ENCODE peak calls at places on chromosomes 4 and X, in eight cellular contexts. R, S, U, D, E, C, Z and X are unnamed samples. For H3K4me1, the result is how much of the 10 kb centered on the place peaks cover.

GRCh38 chrX:119698835-119699234 is 5.9 kb upstream of the SEPTIN6 start:
- DNase-seq in R (peak), S (no peak), U (peak), D (peak), E (no peak), C (no peak), Z (peak), X (no peak)

GRCh38 chrX:3811331-3812311 is 98.2 kb upstream of the PRKX start:
- DNase-seq in R (peak), S (peak), U (no peak), D (peak), E (no peak), C (no peak), Z (peak), X (no peak)

GRCh38 chrX:46547857-46548256 is 2.6 kb upstream of the ZNF674 start:
- DNase-seq in R (no peak), S (no peak), U (peak), D (no peak), E (no peak), C (no peak), Z (no peak), X (no peak)

GRCh38 chr4:188295899-188296298 is 156.7 kb downstream of the TRIML1 start:
- DNase-seq in R (no peak), S (no peak), U (no peak), D (no peak), E (no peak), C (no peak), Z (no peak), X (no peak)

GRCh38 chr4:53116959-53117358 is 248.9 kb downstream of the SCFD2 start:
- DNase-seq in R (no peak), S (no peak), U (no peak), D (no peak), E (no peak), C (no peak), Z (peak), X (no peak)

GRCh38 chrX:124373348-124373747 is 27.0 kb downstream of the SH2D1A start:
- DNase-seq in R (no peak), S (no peak), U (no peak), D (peak), E (no peak), C (no peak), Z (no peak), X (no peak)

GRCh38 chrX:45710081-45710801 is 509.6 kb upstream of the DIPK2B start:
- DNase-seq in R (no peak), S (no peak), U (peak), D (no peak), E (no peak), C (no peak), Z (no peak), X (no peak)

GRCh38 chr4:74531952-74532794 is 87.2 kb downstream of the AREG start:
- DNase-seq in R (no peak), S (no peak), U (peak), D (peak), E (no peak), C (no peak), Z (peak), X (no peak)

GRCh38 chrX:110021180-110022022 is 18.5 kb downstream of the TMEM164 start:
- DNase-seq in R (no peak), S (no peak), U (peak), D (no peak), E (peak), C (no peak), Z (no peak), X (no peak)

GRCh38 chr4:56976878-56977320 is 507 bp downstream of the NOA1 start:
- DNase-seq in R (peak), S (no peak), U (peak), D (peak), E (no peak), C (peak), Z (peak), X (peak)

GRCh38 chr4:2289311-2289954 is 27.5 kb upstream of the MXD4 start:
- DNase-seq in R (no peak), S (peak), U (no peak), D (no peak), E (no peak), C (peak), Z (peak), X (no peak)

GRCh38 chr4:145298885-145299284 is 118.5 kb upstream of the OTUD4 start:
- DNase-seq in R (no peak), S (no peak), U (peak), D (no peak), E (no peak), C (no peak), Z (no peak), X (no peak)

GRCh38 chr4:112523764-112524505 is 8.0 kb upstream of the NEUROG2 start:
- DNase-seq in R (peak), S (no peak), U (no peak), D (peak), E (peak), C (no peak), Z (peak), X (no peak)

GRCh38 chrX:119887721-119888425 is 7.8 kb upstream of the AKAP14 start:
- DNase-seq in R (peak), S (peak), U (peak), D (peak), E (peak), C (peak), Z (peak), X (no peak)

GRCh38 chr4:102344520-102344954 is 745 bp downstream of the SLC39A8 start:
- DNase-seq in R (peak), S (no peak), U (peak), D (peak), E (peak), C (peak), Z (peak), X (peak)

GRCh38 chr4:37516057-37516775 is 170.0 kb downstream of the RELL1 start:
- DNase-seq in R (no peak), S (no peak), U (no peak), D (no peak), E (no peak), C (no peak), Z (no peak), X (no peak)

GRCh38 chr4:141853091-141853734 is 216.8 kb downstream of the IL15 start:
- DNase-seq in R (no peak), S (no peak), U (no peak), D (no peak), E (no peak), C (no peak), Z (peak), X (no peak)

GRCh38 chrX:21745756-21746155 is 12.2 kb downstream of the SMPX start:
- DNase-seq in R (peak), S (no peak), U (peak), D (peak), E (peak), C (no peak), Z (peak), X (no peak)

GRCh38 chr4:69058410-69059059 is 37.7 kb upstream of the UGT2B7 start:
- DNase-seq in R (no peak), S (no peak), U (no peak), D (no peak), E (no peak), C (no peak), Z (no peak), X (no peak)

GRCh38 chr4:17055788-17056187 is 157.3 kb upstream of the LDB2 start:
- DNase-seq in R (no peak), S (no peak), U (peak), D (no peak), E (no peak), C (no peak), Z (no peak), X (no peak)

GRCh38 chr4:69517674-69518073 is 22.0 kb upstream of the UGT2B4 start:
- DNase-seq in R (no peak), S (no peak), U (no peak), D (no peak), E (no peak), C (no peak), Z (no peak), X (no peak)

GRCh38 chr4:85102606-85103005 is 136.1 kb upstream of the WDFY3 start:
- DNase-seq in R (no peak), S (no peak), U (no peak), D (no peak), E (no peak), C (no peak), Z (no peak), X (no peak)

GRCh38 chr4:158163941-158164665 is 8.7 kb downstream of the GASK1B start:
- DNase-seq in R (no peak), S (no peak), U (peak), D (no peak), E (no peak), C (no peak), Z (no peak), X (no peak)

GRCh38 chr4:106062452-106062875 is 167.2 kb downstream of the NPNT start:
- DNase-seq in R (no peak), S (no peak), U (peak), D (no peak), E (no peak), C (no peak), Z (no peak), X (no peak)

GRCh38 chr4:16225139-16225538 is 1.1 kb downstream of the TAPT1 start:
- DNase-seq in R (no peak), S (no peak), U (peak), D (no peak), E (no peak), C (no peak), Z (no peak), X (no peak)

GRCh38 chrX:42149786-42150185 is 226.4 kb upstream of the CASK start:
- DNase-seq in R (no peak), S (no peak), U (no peak), D (no peak), E (no peak), C (no peak), Z (peak), X (no peak)

GRCh38 chrX:114924846-114925245 is 92.6 kb downstream of the IL13RA2 start:
- DNase-seq in R (no peak), S (no peak), U (no peak), D (no peak), E (no peak), C (no peak), Z (peak), X (no peak)

GRCh38 chr4:94403735-94404134 is 48.0 kb upstream of the PDLIM5 start:
- DNase-seq in R (no peak), S (no peak), U (no peak), D (no peak), E (no peak), C (no peak), Z (no peak), X (no peak)

GRCh38 chr4:99336553-99336952 is 15.4 kb upstream of the ADH1B start:
- DNase-seq in R (no peak), S (no peak), U (no peak), D (no peak), E (no peak), C (no peak), Z (no peak), X (no peak)

GRCh38 chr4:48340905-48341775 is at the start of gene SLAIN2:
- DNase-seq in R (peak), S (peak), U (peak), D (peak), E (peak), C (peak), Z (peak), X (peak)

GRCh38 chr4:48341776-48342558 is 638 bp downstream of the SLAIN2 start:
- DNase-seq in R (no peak), S (peak), U (peak), D (peak), E (peak), C (peak), Z (peak), X (no peak)

GRCh38 chr4:48342559-48342878 is 1.2 kb downstream of the SLAIN2 start:
- DNase-seq in R (peak), S (no peak), U (peak), D (no peak), E (no peak), C (no peak), Z (no peak), X (no peak)

GRCh38 chr4:48343531-48343930 is 2.2 kb downstream of the SLAIN2 start:
- DNase-seq in R (no peak), S (no peak), U (no peak), D (no peak), E (no peak), C (no peak), Z (no peak), X (no peak)

GRCh38 chr4:48343035-48343434 is 1.7 kb downstream of the SLAIN2 start:
- DNase-seq in R (no peak), S (no peak), U (peak), D (no peak), E (no peak), C (no peak), Z (no peak), X (no peak)
- H3K4me1 ChIP-seq in R (under half), S (under half), U (under half), D (under half), E (under half), C (half or more), Z (under half), X (under half)

DNA sequence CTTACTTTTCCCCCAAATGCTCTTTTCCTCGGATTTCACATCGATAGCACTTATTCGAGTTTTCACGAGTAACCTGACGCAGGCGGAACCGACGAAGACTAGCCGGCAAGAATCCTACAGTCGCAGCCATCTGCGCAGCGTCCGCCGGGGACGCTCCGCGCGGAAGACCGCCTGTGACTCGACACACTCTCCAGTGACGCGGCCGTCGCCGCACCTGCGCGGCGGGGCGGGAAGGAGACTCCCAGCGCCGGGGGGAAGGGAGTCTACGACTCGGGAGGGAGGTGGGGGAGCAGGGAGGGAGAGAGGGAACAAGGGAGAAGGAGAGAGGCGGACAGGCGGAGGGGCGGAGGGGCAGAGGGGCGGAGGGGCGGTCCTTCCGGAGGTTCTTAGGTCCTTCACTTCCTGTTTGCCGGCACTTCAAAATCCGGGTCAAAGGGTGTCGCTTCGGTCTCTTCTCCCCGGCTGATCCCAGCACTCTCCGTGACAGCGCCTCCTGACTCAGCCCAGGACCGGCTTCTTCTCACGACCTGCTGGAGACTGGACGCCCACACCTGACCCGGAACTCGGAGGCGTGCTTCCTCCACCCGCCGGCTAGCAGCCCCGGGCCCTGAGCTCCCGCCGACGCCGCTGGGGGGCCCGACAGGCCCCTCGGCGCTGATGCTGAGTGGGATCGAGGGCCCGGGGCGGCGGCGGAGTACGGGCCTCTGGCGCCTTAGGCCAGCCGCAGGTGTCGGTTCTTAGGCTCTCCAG is at the start of gene USP38:
- DNase-seq in R (peak), S (peak), U (peak), D (peak), E (peak), C (peak), Z (peak), X (peak)
- TF ChIP-seq CTCF in R (no peak), S (no peak), U (peak), D (no peak), E (no peak), C (no peak), Z (no peak), X (no peak)

DNA sequence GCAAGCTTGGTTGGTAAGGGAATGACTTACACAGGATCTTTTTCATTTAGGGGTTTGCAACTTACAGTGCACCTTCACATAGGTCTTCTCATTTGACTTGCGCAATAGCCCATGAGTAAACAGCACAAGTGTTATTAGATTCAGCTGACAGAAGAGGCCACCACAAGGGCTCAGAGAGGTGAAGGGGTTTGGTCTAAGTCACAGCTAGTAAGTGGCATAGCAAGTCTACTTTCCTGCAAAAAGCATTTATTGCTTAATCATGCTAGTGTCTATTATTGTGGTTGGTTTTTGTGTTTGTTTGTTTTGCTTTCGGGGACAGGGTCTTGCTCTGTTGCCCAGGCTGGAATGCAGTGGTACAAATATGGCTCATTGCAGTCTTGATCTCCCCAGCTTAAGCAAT is 83.3 kb downstream of the SPRY1 start:
- DNase-seq in R (no peak), S (no peak), U (no peak), D (no peak), E (no peak), C (no peak), Z (peak), X (no peak)
- H3K27ac ChIP-seq in R (no peak), S (no peak), U (no peak), D (no peak), E (no peak), C (no peak), Z (peak), X (no peak)

GRCh38 chr4:138977525-138977924 is 38.1 kb upstream of the NOCT start:
- DNase-seq in R (no peak), S (no peak), U (peak), D (no peak), E (no peak), C (no peak), Z (no peak), X (no peak)

GRCh38 chr4:138976526-138976925 is 39.1 kb upstream of the NOCT start:
- DNase-seq in R (no peak), S (no peak), U (no peak), D (no peak), E (no peak), C (no peak), Z (no peak), X (no peak)

GRCh38 chr4:138972956-138973819 is 42.4 kb upstream of the NOCT start:
- DNase-seq in R (no peak), S (no peak), U (no peak), D (peak), E (no peak), C (no peak), Z (no peak), X (no peak)

GRCh38 chr4:138978028-138978585 is 37.5 kb upstream of the NOCT start:
- DNase-seq in R (no peak), S (no peak), U (no peak), D (no peak), E (no peak), C (no peak), Z (no peak), X (no peak)

GRCh38 chr4:138975225-138975624 is 40.4 kb upstream of the NOCT start:
- DNase-seq in R (no peak), S (no peak), U (no peak), D (no peak), E (no peak), C (no peak), Z (no peak), X (no peak)
- H3K4me1 ChIP-seq in R (under half), S (under half), U (under half), D (under half), E (under half), C (under half), Z (under half), X (under half)

DNA sequence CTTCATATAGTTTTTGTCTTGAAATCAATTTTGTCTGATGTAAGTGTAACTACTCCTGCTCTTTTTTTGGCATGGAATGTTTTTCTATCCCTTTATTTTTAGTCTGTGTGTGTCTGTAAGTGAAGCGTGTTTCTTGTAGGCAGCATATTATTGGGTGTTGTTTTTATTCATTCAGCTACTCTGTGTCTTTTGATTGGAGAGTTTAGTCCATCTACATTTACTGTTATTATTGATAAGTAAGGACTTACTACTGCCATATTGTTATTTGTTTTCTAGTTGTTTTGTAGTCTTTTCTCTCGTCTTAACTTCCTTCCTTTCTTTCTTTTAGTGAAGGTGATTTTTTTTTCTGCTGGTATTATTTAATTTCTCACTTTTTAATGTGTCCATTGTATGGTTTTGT is 30.5 kb upstream of the TMLHE start:
- DNase-seq in R (no peak), S (no peak), U (no peak), D (no peak), E (no peak), C (no peak), Z (no peak), X (no peak)
- TF ChIP-seq CTCF in R (no peak), S (no peak), U (no peak), D (no peak), E (no peak), C (no peak), Z (no peak), X (no peak)

DNA sequence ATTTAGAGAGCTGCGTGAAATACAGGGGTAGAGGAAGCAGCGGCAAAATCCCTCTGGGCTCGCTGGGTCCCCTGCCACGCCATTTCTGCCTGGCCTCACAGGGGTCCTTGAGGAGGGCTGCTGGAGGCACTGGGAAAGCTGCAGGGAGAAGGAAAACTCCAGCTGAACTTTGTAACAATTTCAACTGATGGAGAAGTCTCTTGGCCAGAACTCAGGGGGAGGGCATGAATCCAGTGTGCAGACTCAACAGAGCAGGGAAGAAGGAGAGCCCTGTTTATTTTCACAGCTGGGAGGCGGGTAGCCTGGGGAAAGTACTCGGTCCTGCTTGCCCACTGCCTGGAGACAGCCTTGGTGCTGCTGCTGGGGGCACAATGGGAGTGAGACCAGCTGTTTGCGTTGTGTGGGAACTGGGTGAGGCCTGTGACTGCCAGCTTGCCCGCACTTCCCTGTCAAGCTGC is 93.2 kb upstream of the MAPK10 start:
- DNase-seq in R (no peak), S (peak), U (no peak), D (no peak), E (peak), C (peak), Z (peak), X (no peak)
- H3K27ac ChIP-seq in R (no peak), S (peak), U (no peak), D (no peak), E (peak), C (peak), Z (peak), X (peak)

GRCh38 chrX:25003066-25003849 is 12.5 kb downstream of the ARX start:
- DNase-seq in R (no peak), S (no peak), U (no peak), D (no peak), E (no peak), C (no peak), Z (peak), X (no peak)

GRCh38 chrX:25005034-25005381 is 10.8 kb downstream of the ARX start:
- DNase-seq in R (no peak), S (no peak), U (no peak), D (no peak), E (no peak), C (no peak), Z (no peak), X (no peak)

GRCh38 chrX:25004040-25004439 is 11.7 kb downstream of the ARX start:
- DNase-seq in R (no peak), S (no peak), U (no peak), D (no peak), E (no peak), C (no peak), Z (no peak), X (no peak)

GRCh38 chrX:25005382-25006185 is 10.2 kb downstream of the ARX start:
- DNase-seq in R (no peak), S (no peak), U (no peak), D (no peak), E (peak), C (no peak), Z (no peak), X (no peak)

DNA sequence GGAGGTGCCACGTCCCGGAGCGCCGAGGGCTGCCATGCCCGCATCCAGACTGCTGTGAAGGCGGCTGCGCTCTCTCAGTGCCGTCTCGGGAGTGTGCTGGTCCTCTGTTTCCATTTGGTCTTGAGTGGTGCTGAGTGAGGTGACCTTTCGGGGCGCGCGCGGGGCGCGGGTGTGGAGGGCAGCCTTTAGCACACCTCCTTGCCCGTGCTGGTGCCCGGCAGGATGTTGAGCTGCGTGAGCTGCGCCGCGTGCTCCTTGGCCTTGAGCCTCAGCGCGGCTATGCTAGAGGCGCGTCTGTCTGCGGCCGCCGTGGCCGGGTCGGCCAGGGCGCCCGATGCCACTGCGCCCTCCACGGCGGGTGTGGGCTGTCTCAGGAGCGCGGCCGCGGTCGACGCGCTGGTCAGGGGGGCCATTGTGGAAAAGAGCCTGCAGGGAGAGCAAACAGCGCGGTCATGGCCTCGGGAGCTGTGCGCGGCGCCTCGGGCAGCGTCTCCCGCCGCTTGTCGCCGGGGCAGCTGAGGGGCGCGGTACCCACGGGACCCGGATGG is 11.2 kb downstream of the ARX start:
- DNase-seq in R (no peak), S (no peak), U (no peak), D (no peak), E (no peak), C (no peak), Z (no peak), X (no peak)
- H3K4me1 ChIP-seq in R (under half), S (under half), U (under half), D (under half), E (under half), C (under half), Z (under half), X (under half)